ENCODE peak calls at places on chromosome 1, in four cellular contexts. J is A549, U is HepG2, I is K562. L is an unnamed sample.
A peak's percentile ranks its signal among the peaks of the same experiment; 100 is the strongest.

GRCh38 chr1:64866689-64867088 is 99.7 kb downstream of the JAK1 start:
- DNase-seq in U (no peak), J (no peak), I (no peak), L (no peak)

GRCh38 chr1:237220243-237220642 is 178.3 kb downstream of the RYR2 start:
- DNase-seq in J (no peak), I (no peak), U (no peak), L (no peak)

GRCh38 chr1:199064971-199065370 is 426.1 kb downstream of the PTPRC start:
- DNase-seq in I (no peak), U (no peak), J (no peak), L (no peak)

GRCh38 chr1:185393205-185393604 is 76.2 kb upstream of the IVNS1ABP start:
- DNase-seq in I (no peak), J (no peak), U (no peak), L (no peak)

GRCh38 chr1:202692959-202693555 is 17.2 kb downstream of the SYT2 start:
- DNase-seq in U (peak; percentile 47), J (peak; percentile 71), I (peak; percentile 91), L (peak; percentile 90)

GRCh38 chr1:146021622-146022402 is at the start of gene HJV:
- DNase-seq in I (peak; percentile 70), J (no peak), U (no peak), L (no peak)

GRCh38 chr1:243268284-243268653 is 12.4 kb downstream of the SDCCAG8 start:
- DNase-seq in I (no peak), J (peak; percentile 41), U (no peak), L (no peak)

GRCh38 chr1:152960452-152961044 is 9.9 kb upstream of the SPRR4 start:
- DNase-seq in U (no peak), J (no peak), I (peak; percentile 29), L (peak; percentile 66)

GRCh38 chr1:54792686-54793282 is 8.3 kb downstream of the TTC22 start:
- DNase-seq in I (no peak), J (no peak), U (no peak), L (no peak)

GRCh38 chr1:170893655-170894297 is 41.6 kb upstream of the MROH9 start:
- DNase-seq in J (no peak), U (no peak), I (no peak), L (no peak)

GRCh38 chr1:97814121-97814520 is 106.7 kb downstream of the DPYD start:
- DNase-seq in U (no peak), J (no peak), I (no peak), L (no peak)

GRCh38 chr1:27166351-27166802 is 11.5 kb upstream of the SLC9A1 start:
- DNase-seq in J (no peak), I (no peak), U (no peak), L (no peak)

GRCh38 chr1:8061210-8061609 is 35.1 kb upstream of the ERRFI1 start:
- DNase-seq in I (no peak), U (peak; percentile 77), J (peak; percentile 88), L (no peak)

GRCh38 chr1:21451212-21451611 is 11.3 kb downstream of the NBPF3 start:
- DNase-seq in U (no peak), I (no peak), J (no peak), L (no peak)

GRCh38 chr1:110302836-110303235 is 36.3 kb upstream of the RBM15 start:
- DNase-seq in U (no peak), I (no peak), J (no peak), L (no peak)

GRCh38 chr1:219422811-219423598 is 189.9 kb downstream of the ZC3H11B start:
- DNase-seq in I (no peak), J (no peak), U (no peak), L (no peak)

GRCh38 chr1:90850925-90851710 is 134.0 kb upstream of the BARHL2 start:
- DNase-seq in J (peak; percentile 39), U (peak; percentile 50), I (peak; percentile 91), L (peak; percentile 80)

GRCh38 chr1:25117233-25117823 is 115.0 kb downstream of the SYF2 start:
- DNase-seq in I (peak; percentile 63), J (no peak), U (peak; percentile 60), L (peak; percentile 70)

GRCh38 chr1:231903586-231904081 is 277.0 kb downstream of the DISC1 start:
- DNase-seq in J (no peak), U (no peak), I (no peak), L (no peak)

GRCh38 chr1:166489670-166490436 is 323.1 kb upstream of the FAM78B start:
- DNase-seq in I (peak; percentile 48), J (no peak), U (peak; percentile 31), L (no peak)

GRCh38 chr1:63828322-63829044 is 54.7 kb downstream of the ROR1 start:
- DNase-seq in I (no peak), J (no peak), U (no peak), L (no peak)

GRCh38 chr1:208202333-208202987 is 41.7 kb downstream of the PLXNA2 start:
- DNase-seq in I (no peak), U (no peak), J (no peak), L (no peak)

GRCh38 chr1:42747125-42747524 is 7.1 kb upstream of the CLDN19 start:
- DNase-seq in J (peak; percentile 10), U (no peak), I (peak; percentile 50), L (peak; percentile 72)

GRCh38 chr1:224182057-224182865 is 779 bp upstream of the DEGS1 start:
- DNase-seq in U (no peak), I (no peak), J (peak; percentile 37), L (no peak)

GRCh38 chr1:26044971-26045711 is 777 bp downstream of the SLC30A2 start:
- DNase-seq in J (no peak), U (no peak), I (peak; percentile 79), L (peak; percentile 42)

GRCh38 chr1:72845342-72845741 is 563.0 kb upstream of the NEGR1 start:
- DNase-seq in U (peak; percentile 0), J (no peak), I (no peak), L (peak; percentile 32)

GRCh38 chr1:233006582-233006981 is 56.2 kb downstream of the NTPCR start:
- DNase-seq in J (no peak), I (no peak), U (no peak), L (no peak)

DNA sequence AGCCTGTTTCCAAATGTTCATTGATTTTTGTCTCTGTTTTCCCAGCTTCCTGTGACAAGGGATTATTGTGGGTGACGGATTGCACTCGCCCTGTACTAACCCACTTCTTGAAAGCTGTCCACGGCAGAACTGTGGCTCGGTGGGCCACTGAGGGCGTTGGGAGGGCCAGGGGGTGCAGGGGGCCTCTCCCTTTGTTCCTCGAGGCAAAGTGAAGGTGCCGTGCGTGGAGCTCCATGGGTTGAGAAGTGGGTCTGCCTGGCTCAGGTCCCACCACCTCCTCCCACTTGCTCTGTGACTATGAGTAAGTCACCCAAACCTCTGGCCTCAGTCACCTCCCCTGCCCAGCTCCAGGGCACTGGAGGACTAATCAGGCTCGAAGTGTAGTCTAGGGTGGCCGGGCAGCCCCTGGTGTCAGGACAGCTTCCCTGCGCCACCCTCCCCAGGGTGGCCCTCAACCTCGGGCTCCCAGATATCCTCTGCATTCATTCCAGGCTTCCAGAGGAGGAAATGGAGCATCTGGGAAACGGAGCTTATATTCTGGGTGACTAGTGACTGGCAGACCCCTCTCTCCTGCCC is 148.6 kb downstream of the NPHP4 start:
- DNase-seq in U (no peak), I (no peak), J (no peak), L (no peak)
- TF ChIP-seq MAX in U (no peak), I (no peak), J (no peak), L (no peak)

GRCh38 chr1:15684042-15684461 is at the start of gene PLEKHM2:
- DNase-seq in I (peak; percentile 88), J (peak; percentile 38), U (no peak), L (no peak)
- TF ChIP-seq NR3C1 in I (no peak), J (no peak), U (no peak), L (no peak)

DNA sequence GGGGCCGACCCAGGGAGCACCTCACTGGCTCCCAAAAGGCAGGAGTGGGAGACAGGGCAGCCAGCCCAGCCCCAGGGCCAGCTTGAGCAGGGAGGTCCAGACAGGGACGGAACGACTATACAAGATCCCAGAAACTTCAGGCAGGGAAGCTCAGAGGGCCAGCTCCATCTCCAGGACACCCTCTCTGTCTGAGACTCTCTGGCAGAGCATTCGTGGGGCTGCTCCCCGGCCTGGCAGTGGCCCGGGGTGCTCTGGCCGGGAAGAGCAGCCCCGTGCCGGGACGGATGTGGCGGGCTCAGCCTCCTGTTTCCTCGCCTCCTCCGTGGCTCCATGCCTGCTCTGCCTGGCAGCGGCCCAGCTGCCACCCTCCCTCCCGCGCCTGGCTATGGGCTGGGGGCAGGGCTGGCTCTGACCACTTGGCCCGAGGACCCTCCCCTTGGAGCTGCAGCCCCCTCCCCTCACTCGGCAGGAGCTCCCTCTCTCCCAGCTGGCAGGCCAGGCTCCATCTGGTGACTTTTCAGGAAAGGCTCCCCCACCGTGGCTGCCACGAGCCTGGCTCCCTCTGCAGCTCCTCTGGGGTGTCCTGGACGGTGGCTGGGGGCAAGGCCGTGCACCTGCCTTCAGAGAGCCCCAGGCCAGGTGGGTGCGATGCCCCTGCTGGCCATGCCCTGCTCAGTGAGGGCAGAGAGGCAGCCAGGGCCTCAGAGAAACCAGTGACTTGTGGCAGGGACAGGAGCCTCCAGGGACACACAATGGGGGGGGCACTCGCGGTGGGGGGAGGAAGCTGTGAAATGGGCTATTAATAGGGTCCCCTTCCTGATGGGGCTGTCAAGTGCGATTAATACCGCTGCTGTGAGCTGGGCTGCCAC is 5.6 kb upstream of the PLCH2 start:
- DNase-seq in I (no peak), U (no peak), J (no peak), L (no peak)
- TF ChIP-seq MAX in I (no peak), U (no peak), J (no peak), L (no peak)

GRCh38 chr1:94686882-94687281 is 133.3 kb upstream of the SLC44A3 start:
- DNase-seq in I (no peak), J (no peak), U (no peak), L (no peak)

GRCh38 chr1:94693435-94693834 is 126.7 kb upstream of the SLC44A3 start:
- DNase-seq in I (no peak), J (no peak), U (no peak), L (no peak)

GRCh38 chr1:94688646-94689045 is 131.5 kb upstream of the SLC44A3 start:
- DNase-seq in J (no peak), U (no peak), I (no peak), L (peak; percentile 60)

GRCh38 chr1:94693029-94693428 is 127.1 kb upstream of the SLC44A3 start:
- DNase-seq in J (no peak), U (no peak), I (no peak), L (peak; percentile 61)

GRCh38 chr1:94690033-94690712 is 130.0 kb upstream of the SLC44A3 start:
- DNase-seq in J (no peak), I (no peak), U (no peak), L (no peak)
- TF ChIP-seq NR3C1 in J (no peak), I (no peak), U (no peak), L (no peak)